ENCODE peak calls at places on chromosomes 4 and X, in nine cellular contexts. T, Z, W, F, V, A, G, O and X are unnamed samples.

GRCh38 chrX:148049441-148049840 is 68.3 kb downstream of the FMR1NB start:
- DNase-seq in T (no peak), Z (peak), F (peak), O (no peak), A (no peak), V (peak), G (peak), W (no peak), X (no peak)

GRCh38 chrX:141787655-141788054 is 50.5 kb upstream of the MAGEC3 start:
- DNase-seq in A (no peak), W (no peak), Z (no peak), F (no peak), V (no peak), T (no peak), G (no peak), O (no peak), X (no peak)

GRCh38 chr4:77599378-77599777 is 6.2 kb upstream of the CXCL13 start:
- DNase-seq in Z (peak), T (no peak), A (no peak), W (no peak), G (peak), V (peak), F (peak), O (no peak), X (no peak)

GRCh38 chr4:74675673-74676279 is 118.5 kb downstream of the BTC start:
- DNase-seq in A (no peak), Z (peak), O (no peak), T (no peak), W (no peak), G (peak), F (no peak), V (peak), X (peak)

GRCh38 chr4:74230902-74231499 is 73.1 kb downstream of the MTHFD2L start:
- DNase-seq in O (no peak), W (peak), F (no peak), A (no peak), V (no peak), G (peak), T (no peak), Z (no peak), X (no peak)

GRCh38 chrX:149831473-149831872 is 49.5 kb upstream of the MAGEA8 start:
- DNase-seq in F (no peak), V (peak), O (no peak), A (no peak), Z (no peak), T (no peak), W (no peak), G (no peak), X (no peak)

GRCh38 chrX:2559124-2559523 is 58.3 kb upstream of the DHRSX start:
- DNase-seq in W (no peak), G (no peak), T (no peak), A (no peak), O (no peak), Z (no peak), V (no peak), F (no peak), X (no peak)

GRCh38 chrX:109707322-109707721 is 25.7 kb downstream of the ACSL4 start:
- DNase-seq in Z (no peak), W (no peak), T (no peak), F (no peak), V (no peak), A (no peak), O (no peak), G (no peak), X (no peak)

GRCh38 chr4:39533541-39533940 is 6.3 kb upstream of the UGDH start:
- DNase-seq in F (no peak), G (no peak), Z (no peak), V (no peak), W (no peak), O (no peak), A (no peak), T (no peak), X (no peak)

GRCh38 chr4:145766273-145766672 is 86.3 kb downstream of the C4orf51 start:
- DNase-seq in Z (no peak), W (no peak), O (no peak), G (no peak), F (no peak), T (no peak), A (no peak), V (no peak), X (no peak)

GRCh38 chr4:86835677-86836076 is 13.5 kb downstream of the SLC10A6 start:
- DNase-seq in T (no peak), V (no peak), O (no peak), W (no peak), A (no peak), G (no peak), Z (no peak), F (no peak), X (no peak)

GRCh38 chr4:26065833-26066232 is 151.8 kb downstream of the SMIM20 start:
- DNase-seq in T (no peak), V (no peak), W (no peak), A (no peak), O (no peak), F (no peak), G (no peak), Z (no peak), X (no peak)

GRCh38 chrX:23554304-23554703 is 113.0 kb upstream of the PRDX4 start:
- DNase-seq in T (no peak), G (peak), V (peak), F (peak), A (no peak), O (no peak), W (no peak), Z (peak), X (peak)

GRCh38 chr4:6681191-6681590 is 12.5 kb upstream of the S100P start:
- DNase-seq in O (no peak), F (no peak), A (no peak), G (no peak), V (no peak), Z (peak), T (no peak), W (no peak), X (no peak)

GRCh38 chr4:181301735-181302380 is 941.3 kb upstream of the TENM3 start:
- DNase-seq in G (peak), O (no peak), F (no peak), V (peak), T (peak), Z (no peak), A (peak), W (peak), X (peak)

GRCh38 chr4:105751718-105752299 is 43.2 kb downstream of the GSTCD start:
- DNase-seq in T (no peak), V (no peak), G (no peak), Z (no peak), F (no peak), A (no peak), O (no peak), W (no peak), X (no peak)

GRCh38 chrX:130082244-130083106 is 27.8 kb downstream of the ELF4 start:
- DNase-seq in T (no peak), G (no peak), A (peak), F (no peak), V (no peak), O (peak), Z (peak), W (peak), X (no peak)

GRCh38 chrX:34058005-34058404 is 74.1 kb downstream of the FAM47A start:
- DNase-seq in G (no peak), Z (peak), W (no peak), F (no peak), V (peak), A (no peak), T (no peak), O (no peak), X (no peak)

GRCh38 chrX:141443922-141444321 is 140.6 kb downstream of the SPANXA1 start:
- DNase-seq in F (no peak), O (no peak), T (no peak), A (no peak), G (no peak), Z (no peak), W (no peak), V (no peak), X (no peak)

GRCh38 chr4:2105559-2105958 is 46.4 kb downstream of the NAT8L start:
- DNase-seq in V (no peak), F (no peak), T (no peak), G (no peak), Z (no peak), O (no peak), A (no peak), W (no peak), X (no peak)

GRCh38 chrX:45449982-45450381 is 249.3 kb upstream of the DIPK2B start:
- DNase-seq in F (no peak), G (peak), O (no peak), W (no peak), Z (no peak), A (no peak), V (no peak), T (no peak), X (peak)

GRCh38 chr4:94603170-94603747 is 151.5 kb downstream of the PDLIM5 start:
- DNase-seq in V (no peak), O (no peak), W (no peak), Z (no peak), G (peak), T (no peak), A (no peak), F (no peak), X (no peak)

GRCh38 chr4:183335369-183335940 is 13.2 kb upstream of the CLDN24 start:
- DNase-seq in V (no peak), G (peak), A (peak), T (no peak), W (no peak), F (no peak), O (no peak), Z (no peak), X (no peak)

GRCh38 chr4:130478406-130478805 is 1382.5 kb downstream of the C4orf33 start:
- DNase-seq in O (no peak), W (no peak), Z (no peak), A (no peak), V (peak), F (no peak), G (peak), T (no peak), X (no peak)

GRCh38 chrX:78595901-78596502 is 63.1 kb downstream of the RTL3 start:
- DNase-seq in T (no peak), Z (no peak), V (peak), F (peak), W (no peak), A (no peak), O (peak), G (no peak), X (no peak)

GRCh38 chrX:13750204-13750603 is 15.7 kb downstream of the OFD1 start:
- DNase-seq in G (peak), T (no peak), A (no peak), Z (peak), V (peak), F (no peak), O (no peak), W (no peak), X (no peak)

GRCh38 chr4:189533603-189534002 is 407.1 kb upstream of the FRG1 start:
- DNase-seq in G (no peak), Z (no peak), O (no peak), W (no peak), T (no peak), F (no peak), V (peak), A (no peak), X (no peak)

GRCh38 chr4:81648576-81649272 is 177.0 kb upstream of the RASGEF1B start:
- DNase-seq in A (no peak), T (no peak), O (peak), G (no peak), W (no peak), V (no peak), Z (no peak), F (no peak), X (no peak)

GRCh38 chr4:128776794-128777216 is 32.7 kb upstream of the JADE1 start:
- DNase-seq in W (peak), O (no peak), G (peak), F (no peak), V (no peak), Z (no peak), A (peak), T (no peak), X (no peak)

GRCh38 chrX:119971184-119971583 is 27.6 kb upstream of the NKAP start:
- DNase-seq in O (no peak), A (no peak), V (no peak), Z (no peak), G (no peak), F (no peak), W (no peak), T (no peak), X (no peak)

GRCh38 chrX:73851014-73852009 is 288.3 kb downstream of the CHIC1 start:
- DNase-seq in W (no peak), T (peak), G (no peak), V (no peak), A (no peak), O (no peak), Z (no peak), F (no peak), X (no peak)

GRCh38 chr4:109902559-109903251 is 10.0 kb upstream of the EGF start:
- DNase-seq in A (no peak), Z (no peak), F (no peak), T (no peak), O (no peak), W (no peak), V (no peak), G (no peak), X (no peak)

GRCh38 chrX:106728337-106728736 is 1.8 kb downstream of the RNF128 start:
- DNase-seq in F (no peak), V (no peak), O (no peak), Z (no peak), G (peak), W (no peak), T (no peak), A (no peak), X (no peak)

GRCh38 chr4:102007959-102008425 is 217.5 kb downstream of the BANK1 start:
- DNase-seq in Z (no peak), V (no peak), T (no peak), F (no peak), O (no peak), A (no peak), G (no peak), W (no peak), X (no peak)

GRCh38 chr4:156815717-156816319 is 155.8 kb downstream of the PDGFC start:
- DNase-seq in O (no peak), Z (no peak), F (no peak), A (no peak), W (no peak), G (peak), T (no peak), V (no peak), X (no peak)

GRCh38 chrX:42096262-42096939 is 173.0 kb upstream of the CASK start:
- DNase-seq in Z (no peak), W (peak), V (no peak), A (peak), G (peak), F (no peak), T (peak), O (no peak), X (no peak)

GRCh38 chr4:17823871-17824669 is 13.3 kb downstream of the NCAPG start:
- DNase-seq in G (no peak), Z (no peak), T (no peak), A (no peak), F (no peak), O (no peak), W (no peak), V (no peak), X (no peak)

GRCh38 chr4:48127882-48128394 is 6.1 kb downstream of the TXK start:
- DNase-seq in O (peak), W (peak), G (peak), V (peak), Z (peak), A (peak), F (peak), T (peak), X (no peak)

GRCh38 chrX:22059800-22060199 is 27.7 kb downstream of the PHEX start:
- DNase-seq in W (no peak), A (no peak), Z (no peak), O (no peak), G (no peak), V (no peak), F (no peak), T (no peak), X (no peak)
- H3K4me3 ChIP-seq in W (no peak), A (no peak), Z (no peak), O (no peak), G (no peak), V (no peak), F (no peak), T (no peak), X (no peak)

DNA sequence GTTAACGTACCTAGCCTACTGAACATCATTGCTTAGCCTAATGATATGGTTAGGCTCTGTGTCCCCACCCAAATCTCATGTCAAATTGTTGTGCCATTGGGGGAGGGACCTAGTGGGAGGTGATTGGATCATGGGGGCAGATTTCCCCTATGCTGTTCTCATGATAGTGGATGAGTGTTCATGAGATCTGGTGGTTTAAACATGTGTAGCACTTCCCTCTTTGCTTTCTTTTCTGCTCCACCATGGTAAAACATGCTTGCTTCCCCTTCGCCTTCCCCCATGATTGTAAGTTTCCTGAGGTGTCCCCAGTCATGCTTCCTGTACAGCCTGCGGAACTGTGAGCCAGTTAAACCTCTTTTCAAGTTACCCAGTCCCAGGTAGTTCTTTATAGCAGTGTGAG is 102.6 kb downstream of the RAPGEF2 start:
- DNase-seq in T (no peak), G (no peak), A (no peak), F (no peak), Z (no peak), W (no peak), O (no peak), V (no peak), X (no peak)
- H3K4me3 ChIP-seq in T (no peak), G (no peak), A (no peak), F (no peak), Z (no peak), W (no peak), O (no peak), V (no peak), X (no peak)

DNA sequence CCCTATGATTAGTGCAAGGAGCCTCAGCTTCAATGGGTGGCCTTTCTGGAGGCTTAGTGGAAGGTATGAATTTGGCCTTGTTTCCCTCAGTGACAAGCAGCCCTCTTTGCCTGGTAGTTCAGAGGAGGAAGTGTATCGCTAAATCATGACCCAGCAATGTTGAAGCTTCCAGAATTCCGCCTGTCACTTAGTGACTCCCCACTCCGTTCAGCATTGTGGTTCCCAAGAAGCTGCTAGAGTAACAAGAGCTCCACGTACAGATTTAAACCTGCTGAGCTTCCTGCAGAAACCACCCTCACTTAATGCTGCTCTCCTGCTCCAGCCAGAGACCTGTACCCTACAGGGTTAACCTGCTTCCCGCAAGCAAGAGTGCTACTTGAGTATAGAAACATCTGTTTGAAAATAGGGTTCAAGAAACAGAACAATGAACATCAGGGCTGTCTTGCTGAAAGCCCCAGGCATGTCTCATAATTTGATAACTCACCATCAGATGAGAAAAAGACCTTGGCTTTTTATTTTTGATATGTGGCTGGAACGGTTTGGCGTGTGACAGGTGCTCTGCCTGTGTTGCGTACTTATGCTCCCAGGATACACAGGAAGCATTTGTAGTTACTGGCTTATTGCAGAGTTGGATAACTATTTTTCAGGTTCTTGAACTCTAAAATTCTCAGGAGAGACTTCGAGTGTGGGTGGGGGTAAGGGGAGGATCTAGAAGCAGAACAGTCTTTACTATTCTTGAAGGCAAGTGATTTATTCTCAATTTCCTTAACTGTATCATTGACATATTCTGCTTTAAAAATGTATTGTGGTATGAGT is 105.3 kb downstream of the UCHL1 start:
- DNase-seq in F (no peak), G (no peak), V (peak), W (no peak), Z (peak), A (no peak), O (no peak), T (no peak), X (no peak)
- H3K4me3 ChIP-seq in F (no peak), G (peak), V (peak), W (peak), Z (peak), A (peak), O (no peak), T (peak), X (peak)

GRCh38 chrX:118000518-118000917 is 116.1 kb downstream of the KLHL13 start:
- DNase-seq in F (no peak), O (no peak), G (no peak), Z (no peak), T (no peak), W (no peak), V (no peak), A (no peak), X (no peak)
- H3K4me3 ChIP-seq in F (no peak), O (no peak), G (no peak), Z (no peak), T (no peak), W (no peak), V (no peak), A (no peak), X (no peak)